ENCODE peak calls at places on chromosome 21, in five cellular contexts. L, A, W, F and G are unnamed samples.

GRCh38 chr21:42381347-42381984 is 14.4 kb downstream of the TMPRSS3 start:
- DNase-seq in W (no peak), L (no peak), F (peak), A (peak), G (no peak)

GRCh38 chr21:46211376-46211775 is 17.2 kb downstream of the LSS start:
- DNase-seq in A (no peak), F (no peak), W (no peak), L (no peak), G (no peak)

GRCh38 chr21:45226540-45227326 is 61.0 kb downstream of the POFUT2 start:
- DNase-seq in L (peak), A (peak), F (no peak), W (no peak), G (no peak)

GRCh38 chr21:44856131-44856530 is 17.4 kb downstream of the PTTG1IP start:
- DNase-seq in L (no peak), F (no peak), W (no peak), A (no peak), G (no peak)

GRCh38 chr21:40049031-40049958 is 182.1 kb downstream of the PCP4 start:
- DNase-seq in W (no peak), L (no peak), F (no peak), A (no peak), G (no peak)

GRCh38 chr21:42061866-42062542 is 9.1 kb upstream of the UMODL1 start:
- DNase-seq in W (no peak), F (no peak), L (no peak), A (no peak), G (no peak)

GRCh38 chr21:35940074-35940927 is 120.0 kb downstream of the SETD4 start:
- DNase-seq in W (peak), L (peak), A (peak), F (peak), G (peak)

GRCh38 chr21:40707271-40707670 is 139.7 kb downstream of the DSCAM start:
- DNase-seq in A (no peak), F (no peak), L (no peak), W (no peak), G (no peak)

GRCh38 chr21:42233067-42233981 is 14.4 kb downstream of the ABCG1 start:
- DNase-seq in W (peak), L (peak), F (peak), A (peak), G (peak)

GRCh38 chr21:42670884-42671283 is 17.5 kb downstream of the PDE9A start:
- DNase-seq in W (no peak), A (no peak), L (no peak), F (no peak), G (no peak)

GRCh38 chr21:39715804-39716397 is 29.1 kb upstream of the IGSF5 start:
- DNase-seq in F (peak), A (peak), L (no peak), W (peak), G (peak)

GRCh38 chr21:44706026-44706705 is 5.2 kb downstream of the TSPEAR start:
- DNase-seq in A (no peak), F (peak), W (no peak), L (no peak), G (no peak)

GRCh38 chr21:39004776-39005605 is 178.3 kb downstream of the PSMG1 start:
- DNase-seq in F (peak), L (no peak), A (no peak), W (peak), G (no peak)

GRCh38 chr21:42696516-42697040 is 43.2 kb downstream of the PDE9A start:
- DNase-seq in W (no peak), A (no peak), F (no peak), L (no peak), G (no peak)

GRCh38 chr21:45351061-45351460 is 53.9 kb upstream of the COL18A1 start:
- DNase-seq in W (no peak), F (no peak), L (no peak), A (no peak), G (no peak)

GRCh38 chr21:17775431-17776126 is 43.6 kb downstream of the C21orf91 start:
- DNase-seq in W (no peak), L (no peak), A (no peak), F (no peak), G (no peak)

GRCh38 chr21:23837564-23837963 is 1769.7 kb downstream of the MRPL39 start:
- DNase-seq in L (no peak), A (peak), W (no peak), F (no peak), G (no peak)
- H3K4me3 ChIP-seq in L (no peak), A (no peak), W (no peak), F (no peak), G (no peak)

GRCh38 chr21:34537838-34538237 is 25.8 kb upstream of the KCNE1 start:
- DNase-seq in F (no peak), W (no peak), A (no peak), L (no peak), G (no peak)
- H3K27ac ChIP-seq in F (no peak), W (peak), A (no peak), L (no peak), G (peak)

GRCh38 chr21:29029524-29029923 is 5.1 kb downstream of the USP16 start:
- DNase-seq in W (no peak), F (no peak), A (no peak), L (no peak), G (no peak)

GRCh38 chr21:29025328-29025713 is 853 bp downstream of the USP16 start:
- DNase-seq in W (no peak), F (no peak), L (no peak), A (peak), G (no peak)

GRCh38 chr21:29022141-29022540 is 2.3 kb upstream of the USP16 start:
- DNase-seq in W (no peak), F (no peak), L (no peak), A (peak), G (no peak)

DNA sequence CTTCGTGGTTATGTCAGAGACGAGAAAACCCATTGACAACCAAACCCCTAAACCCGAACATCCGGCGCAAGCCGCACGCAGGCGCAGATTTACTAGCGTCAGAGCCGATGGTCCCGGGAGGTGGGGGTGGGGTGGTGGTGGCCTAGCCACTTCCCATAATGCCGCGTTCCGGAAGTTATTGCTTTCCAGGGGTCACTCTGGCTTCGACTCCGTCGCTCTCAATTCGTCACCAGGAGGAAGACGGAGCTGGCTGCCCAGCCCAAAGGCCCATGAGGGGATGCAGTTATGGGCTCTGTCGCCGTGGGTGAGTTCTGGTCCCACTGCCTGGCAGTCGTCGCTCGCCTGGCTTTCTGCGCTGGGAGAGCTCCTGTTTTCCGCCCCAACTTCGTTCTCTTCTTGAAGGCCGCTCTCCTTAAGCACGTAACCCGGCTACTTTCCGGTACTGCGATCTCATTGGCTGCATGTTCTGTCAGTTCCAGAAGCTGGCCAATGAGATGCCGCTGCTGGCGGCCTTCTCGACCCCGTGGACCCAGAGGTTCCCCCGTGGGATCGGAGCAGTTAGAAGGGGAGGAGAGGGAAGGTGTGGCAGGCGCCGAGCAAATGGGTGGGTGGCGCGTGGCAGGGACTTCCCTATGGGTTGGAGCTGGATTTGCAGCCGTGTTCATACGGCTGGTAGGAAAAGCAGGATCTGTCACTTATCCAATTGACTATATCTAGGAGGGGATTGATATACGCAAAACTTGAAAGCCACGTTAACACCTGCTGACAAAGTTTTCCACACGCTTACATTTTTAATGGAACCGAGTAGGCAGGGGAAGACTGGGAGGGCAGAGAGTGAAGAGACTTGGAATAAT is at the start of gene USP16:
- DNase-seq in F (peak), A (peak), W (peak), L (peak), G (peak)
- TF ChIP-seq CTCF in F (no peak), A (no peak), W (no peak), L (no peak), G (no peak)

DNA sequence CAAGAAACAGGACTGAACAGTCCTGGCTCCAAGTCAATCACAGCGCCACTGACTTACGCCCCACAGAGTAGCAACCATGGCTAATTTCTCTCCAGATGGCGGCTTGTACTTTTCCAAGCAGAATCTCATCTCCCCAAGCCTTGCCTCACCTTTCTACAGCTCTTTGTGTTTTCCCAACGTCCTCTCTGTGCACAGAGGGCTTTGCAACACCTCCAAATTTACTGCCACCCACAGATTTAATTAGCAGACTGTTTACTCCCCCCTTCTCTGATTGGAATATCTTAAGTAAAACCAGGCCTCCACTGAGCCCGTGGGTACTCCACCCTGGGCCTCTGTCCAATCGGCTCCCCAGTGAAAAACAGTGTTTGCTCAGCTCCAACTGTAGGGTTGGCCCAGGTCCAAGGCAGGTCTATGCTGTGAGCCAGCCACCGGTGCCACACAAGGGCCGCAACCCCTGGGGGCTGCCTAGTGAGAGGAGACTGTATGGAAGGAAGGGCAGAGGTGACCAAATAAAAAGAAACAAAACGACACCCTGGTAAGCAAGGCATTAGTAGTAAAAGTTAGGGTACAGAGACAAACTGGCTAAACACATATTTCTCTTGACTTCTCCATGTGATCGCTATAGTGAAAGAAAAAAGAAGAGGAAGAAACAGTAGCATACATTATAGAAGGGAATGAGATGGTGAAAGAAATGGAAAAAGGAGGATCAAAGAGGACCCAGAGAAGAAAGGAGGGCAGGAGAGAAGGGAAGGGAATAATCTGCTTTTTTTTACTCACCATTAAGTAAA is 128.4 kb upstream of the SOD1 start:
- DNase-seq in F (peak), L (no peak), W (no peak), A (peak), G (no peak)
- H3K4me3 ChIP-seq in F (no peak), L (no peak), W (no peak), A (peak), G (no peak)